ENCODE peak calls at places on chromosomes 11 and 22, in four cellular contexts. Z is AG04449, C is cardiac muscle cell, P is sigmoid colon. L is an unnamed sample.

GRCh38 chr11:8932564-8933180 is at the start of gene C11orf16:
- DNase-seq in Z (no peak), C (no peak), P (no peak), L (no peak)

GRCh38 chr11:113556036-113556435 is 80.8 kb upstream of the DRD2 start:
- DNase-seq in Z (no peak), C (peak; percentile 5), P (no peak), L (no peak)

GRCh38 chr22:50292643-50293440 is 14.6 kb downstream of the PLXNB2 start:
- DNase-seq in Z (no peak), C (no peak), P (no peak), L (no peak)

GRCh38 chr11:2711161-2711560 is 11.4 kb upstream of the KCNQ1OT1 start:
- DNase-seq in Z (no peak), C (peak; percentile 53), P (no peak), L (no peak)

GRCh38 chr22:21642584-21643448 is 714 bp downstream of the SDF2L1 start:
- DNase-seq in Z (no peak), C (peak; percentile 44), P (no peak), L (no peak)

GRCh38 chr11:98793276-98793675 is 227.5 kb upstream of the CNTN5 start:
- DNase-seq in Z (no peak), C (no peak), P (no peak), L (no peak)

GRCh38 chr22:29660021-29660420 is 56.6 kb downstream of the NF2 start:
- DNase-seq in Z (no peak), C (no peak), P (no peak), L (no peak)

GRCh38 chr11:63944987-63945386 is 6.2 kb downstream of the NAA40 start:
- DNase-seq in Z (no peak), C (no peak), P (peak; percentile 74), L (peak; percentile 26)

GRCh38 chr11:16738949-16739262 is 459 bp downstream of the C11orf58 start:
- DNase-seq in Z (no peak), C (no peak), P (no peak), L (no peak)

GRCh38 chr22:24007253-24008021 is 2.2 kb upstream of the GSTT4 start:
- DNase-seq in Z (no peak), C (no peak), P (no peak), L (no peak)

GRCh38 chr11:7341551-7341950 is 89.8 kb downstream of the SYT9 start:
- DNase-seq in Z (no peak), C (no peak), P (no peak), L (no peak)

GRCh38 chr11:91173701-91174100 is 950.9 kb upstream of the CHORDC1 start:
- DNase-seq in Z (no peak), C (no peak), P (no peak), L (no peak)

GRCh38 chr11:33742249-33742851 is 6.1 kb upstream of the CD59 start:
- DNase-seq in Z (no peak), C (peak; percentile 60), P (no peak), L (no peak)

DNA sequence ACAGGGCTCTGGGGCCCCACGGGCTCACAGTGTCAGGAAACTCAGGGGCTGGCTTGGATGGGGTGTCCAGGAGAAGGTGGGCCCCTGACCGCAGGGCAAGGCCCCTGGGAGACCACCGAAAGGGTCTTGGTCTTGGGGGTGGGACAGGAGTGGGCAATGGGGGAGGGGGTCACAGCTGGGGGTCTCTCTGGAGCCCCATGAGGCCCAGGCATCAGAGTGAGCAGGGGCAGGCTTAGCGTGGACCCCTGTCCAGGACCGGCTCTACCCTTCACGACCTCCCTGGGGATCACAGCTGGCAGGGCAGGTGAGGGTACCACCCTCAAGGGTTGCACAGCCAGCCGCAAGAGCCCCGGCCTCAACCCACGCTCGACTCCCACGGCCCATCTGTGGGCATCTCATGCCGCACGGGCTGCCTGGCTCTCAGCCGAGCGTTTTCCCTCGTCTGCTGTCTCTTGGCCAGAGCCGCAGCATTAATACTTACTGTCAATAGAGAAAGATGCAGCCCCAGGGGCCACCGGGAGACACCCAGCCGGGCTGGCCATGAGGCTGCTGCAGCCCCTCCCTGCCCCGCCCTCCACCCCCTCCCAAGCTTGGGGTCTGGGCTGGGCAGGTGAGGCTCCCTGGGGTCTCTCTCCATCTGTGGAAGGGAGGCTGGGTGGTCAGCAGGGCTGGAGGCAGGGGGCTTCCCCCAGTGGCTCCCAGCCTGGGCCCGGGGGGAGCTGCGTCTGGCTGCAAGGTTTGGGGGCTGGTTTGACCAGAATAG is 661 bp downstream of the MUC5B start:
- DNase-seq in Z (no peak), C (no peak), P (peak; percentile 57), L (no peak)
- H3K4me3 ChIP-seq in Z (no peak overlapping the region), C (no peak overlapping the region), P (no peak overlapping the region), L (no peak overlapping the region)

GRCh38 chr11:74444173-74444832 is 23.0 kb downstream of the KCNE3 start:
- DNase-seq in Z (no peak), C (no peak), P (no peak), L (no peak)

GRCh38 chr11:74446445-74446844 is 20.9 kb downstream of the KCNE3 start:
- DNase-seq in Z (no peak), C (no peak), P (no peak), L (no peak)

GRCh38 chr11:74442601-74443000 is 24.7 kb downstream of the KCNE3 start:
- DNase-seq in Z (no peak), C (no peak), P (no peak), L (no peak)

GRCh38 chr11:74447720-74448119 is 19.6 kb downstream of the KCNE3 start:
- DNase-seq in Z (no peak), C (no peak), P (no peak), L (no peak)

DNA sequence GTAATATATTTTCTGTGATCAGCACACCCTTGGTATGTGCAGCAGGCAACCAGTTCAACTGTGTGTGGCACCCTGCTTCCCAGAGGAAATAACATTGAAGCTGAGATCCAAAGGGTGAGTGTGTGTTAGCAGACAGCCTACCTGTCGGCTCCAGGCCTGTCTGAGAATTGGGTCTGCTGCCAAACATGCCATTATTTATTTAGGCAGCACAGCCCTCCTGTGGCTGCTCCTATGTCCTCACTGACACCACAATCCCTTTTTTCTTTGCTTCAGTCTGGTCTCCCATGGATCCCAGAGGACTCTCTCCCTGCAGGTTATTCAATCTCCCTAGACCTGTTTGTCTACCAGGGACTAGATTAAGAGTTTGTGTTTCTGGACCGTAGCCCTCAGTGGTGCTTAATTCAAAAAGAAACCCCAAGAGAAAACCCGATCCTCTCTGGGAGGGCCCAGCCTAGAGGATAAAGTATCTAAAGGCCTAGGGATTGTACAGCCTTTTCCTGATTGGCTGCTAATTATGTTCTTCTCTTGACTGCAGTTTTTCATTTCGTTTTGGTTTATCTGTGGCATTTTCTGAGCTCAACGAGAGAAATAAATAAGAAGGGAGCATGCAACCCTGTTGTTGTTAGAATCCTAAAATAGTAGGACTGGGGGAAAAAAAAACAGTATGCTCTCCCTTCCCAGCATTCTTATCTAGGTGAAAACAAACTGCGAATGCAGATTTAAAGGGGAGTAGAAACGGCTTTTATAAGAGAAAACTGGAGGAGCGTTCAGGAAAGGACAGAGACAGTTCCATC is 24.1 kb downstream of the KCNE3 start:
- DNase-seq in Z (no peak), C (peak; percentile 27), P (no peak), L (peak; percentile 89)
- TF ChIP-seq CTCF in Z (no peak), C (no peak), P (no peak), L (peak; percentile 90)

GRCh38 chr22:41943661-41944209 is 3.2 kb downstream of the CENPM start:
- DNase-seq in Z (no peak), C (no peak), P (no peak), L (no peak)
- H3K4me3 ChIP-seq in Z (no peak overlapping the region), C (no peak overlapping the region), P (no peak overlapping the region), L (no peak overlapping the region)

DNA sequence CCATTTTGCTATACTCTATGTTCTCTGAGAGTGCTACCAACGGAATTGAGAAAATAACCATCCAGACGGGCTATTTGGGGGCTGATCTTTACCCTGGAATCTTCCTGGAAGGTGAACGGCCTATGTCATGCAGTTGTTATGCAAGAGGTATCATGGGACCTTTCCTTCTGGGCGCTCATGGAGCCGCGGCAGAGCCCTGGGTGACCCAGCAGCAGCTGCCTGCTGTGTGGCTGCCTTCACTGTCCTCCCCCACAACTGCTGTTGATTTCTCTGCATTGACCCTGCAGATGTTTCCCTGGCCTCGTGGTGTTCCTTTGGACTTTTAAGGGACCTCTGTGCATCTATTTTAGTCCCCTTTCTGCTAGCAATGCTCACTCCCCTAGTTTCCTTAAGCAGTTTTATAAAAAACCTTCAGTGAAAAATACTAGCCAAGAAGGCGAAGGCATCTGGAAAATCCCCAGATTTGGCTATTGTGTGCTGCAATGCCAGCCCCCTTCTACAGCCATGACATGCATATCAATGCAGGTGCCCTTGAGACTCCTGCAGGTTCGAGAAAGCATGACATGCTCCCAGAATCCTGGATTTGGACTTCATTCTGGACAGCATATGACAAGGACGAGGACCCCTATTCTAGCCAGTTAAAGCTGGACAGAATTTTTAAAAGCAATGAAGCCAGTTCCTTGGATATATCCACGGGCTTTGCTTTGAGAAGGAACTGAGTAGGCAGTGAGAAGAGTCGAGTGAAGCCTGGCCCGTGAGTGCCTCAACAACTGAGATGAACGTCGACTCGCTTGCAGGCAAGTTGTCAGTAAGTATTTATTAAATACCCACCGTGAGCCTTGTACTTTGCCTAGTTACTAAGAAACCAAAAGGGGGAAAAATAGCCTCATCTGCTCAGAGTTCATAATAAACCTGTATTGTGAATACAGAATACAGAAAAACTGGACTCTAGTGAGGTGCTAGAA is at the start of gene SLC25A18:
- DNase-seq in Z (no peak), C (peak; percentile 80), P (peak; percentile 90), L (no peak)
- TF ChIP-seq CTCF in Z (no peak), C (peak; percentile 29), P (no peak), L (no peak)